ENCODE peak calls at places on chromosomes 3 and 15, in five cellular contexts. C is glutamatergic neuron, Z is ureter, M is transverse colon, G is lung. Y is an unnamed sample.

GRCh38 chr15:51869074-51869425 is 39.6 kb downstream of the TMOD3 start:
- DNase-seq in C (no peak), Z (no peak), M (peak; percentile 67), G (no peak), Y (no peak)

GRCh38 chr3:76400141-76400540 is 614.8 kb upstream of the ZNF717 start:
- DNase-seq in C (no peak), Z (no peak), M (no peak), G (no peak), Y (no peak)

GRCh38 chr3:41441139-41441538 is 241.8 kb downstream of the CTNNB1 start:
- DNase-seq in C (no peak), Z (no peak), M (no peak), G (no peak), Y (no peak)

GRCh38 chr15:42679285-42680141 is 57.4 kb downstream of the CDAN1 start:
- DNase-seq in C (no peak), Z (no peak), M (no peak), G (no peak), Y (no peak)

GRCh38 chr3:157590273-157590672 is 87.1 kb upstream of the VEPH1 start:
- DNase-seq in C (no peak), Z (no peak), M (no peak), G (no peak), Y (no peak)

GRCh38 chr3:71185733-71186455 is 397.6 kb downstream of the FOXP1 start:
- DNase-seq in C (no peak), Z (no peak), M (peak; percentile 22), G (no peak), Y (no peak)

GRCh38 chr3:194690501-194691372 is 5.1 kb downstream of the FAM43A start:
- DNase-seq in C (no peak), Z (no peak), M (no peak), G (no peak), Y (no peak)

GRCh38 chr3:127768346-127769008 is 53.8 kb downstream of the MGLL start:
- DNase-seq in C (no peak), Z (no peak), M (no peak), G (no peak), Y (no peak)

GRCh38 chr3:43766672-43767465 is 76.1 kb downstream of the ABHD5 start:
- DNase-seq in C (no peak), Z (no peak), M (no peak), G (no peak), Y (no peak)

GRCh38 chr3:129486057-129487035 is 42.1 kb upstream of the RHO start:
- DNase-seq in C (no peak), Z (no peak), M (no peak), G (no peak), Y (no peak)

GRCh38 chr3:126110431-126111125 is 26.7 kb upstream of the SLC41A3 start:
- DNase-seq in C (no peak), Z (no peak), M (no peak), G (no peak), Y (no peak)

GRCh38 chr3:33030802-33031201 is 66.1 kb downstream of the GLB1 start:
- DNase-seq in C (no peak), Z (no peak), M (no peak), G (no peak), Y (no peak)

GRCh38 chr15:41892621-41893421 is 1.0 kb downstream of the SPTBN5 start:
- DNase-seq in C (no peak), Z (no peak), M (peak; percentile 70), G (peak; percentile 68), Y (no peak)

GRCh38 chr15:41894251-41894790 is 468 bp upstream of the SPTBN5 start:
- DNase-seq in C (no peak), Z (no peak), M (no peak), G (no peak), Y (no peak)

GRCh38 chr3:156657440-156657839 is 16.9 kb upstream of the TIPARP start:
- DNase-seq in C (no peak), Z (no peak), M (no peak), G (no peak), Y (no peak)

GRCh38 chr3:167559922-167560321 is 86.1 kb upstream of the SERPINI2 start:
- DNase-seq in C (peak; percentile 66), Z (no peak), M (no peak), G (no peak), Y (no peak)

GRCh38 chr3:193883551-193883950 is 252.4 kb upstream of the HES1 start:
- DNase-seq in C (no peak), Z (no peak), M (no peak), G (no peak), Y (no peak)

GRCh38 chr15:39131605-39132004 is 449.3 kb upstream of the THBS1 start:
- DNase-seq in C (no peak), Z (no peak), M (no peak), G (no peak), Y (no peak)

GRCh38 chr3:42117175-42118008 is 26.2 kb downstream of the TRAK1 start:
- DNase-seq in C (peak; percentile 53), Z (peak; percentile 55), M (peak; percentile 42), G (peak; percentile 59), Y (no peak)

GRCh38 chr3:53109190-53109589 is 21.0 kb downstream of the RFT1 start:
- DNase-seq in C (no peak), Z (no peak), M (no peak), G (no peak), Y (no peak)

GRCh38 chr3:73637042-73637441 is 12.3 kb upstream of the PDZRN3 start:
- DNase-seq in C (no peak), Z (no peak), M (no peak), G (no peak), Y (no peak)

GRCh38 chr3:101703169-101703568 is 16.7 kb upstream of the RPL24 start:
- DNase-seq in C (no peak), Z (no peak), M (no peak), G (no peak), Y (no peak)

GRCh38 chr3:4826237-4827100 is 152.8 kb upstream of the BHLHE40 start:
- DNase-seq in C (no peak), Z (peak; percentile 76), M (peak; percentile 81), G (peak; percentile 76), Y (peak; percentile 43)

GRCh38 chr3:44984335-44984734 is 8.3 kb downstream of the EXOSC7 start:
- DNase-seq in C (no peak), Z (no peak), M (no peak), G (no peak), Y (no peak)

GRCh38 chr15:60708684-60709083 is 229.7 kb upstream of the ICE2 start:
- DNase-seq in C (no peak), Z (no peak), M (no peak), G (no peak), Y (no peak)

GRCh38 chr3:126990890-126991289 is 8.0 kb downstream of the PLXNA1 start:
- DNase-seq in C (no peak), Z (no peak), M (no peak), G (no peak), Y (no peak)

GRCh38 chr3:124438813-124439212 is 291.4 kb upstream of the UMPS start:
- DNase-seq in C (no peak), Z (no peak), M (no peak), G (no peak), Y (no peak)

GRCh38 chr15:85839637-85840036 is 44.9 kb upstream of the KLHL25 start:
- DNase-seq in C (no peak), Z (no peak), M (no peak), G (no peak), Y (no peak)

Y was measured in hypothalamus.